ENCODE peak calls at places on chromosomes 2 and 18, in six cellular contexts. R is activated CD4-positive, alpha-beta memory T cell treated with anti-CD3 and anti-CD28 coated beads, Interleukin-2, amount 10 ng/mL, durations not matched to agents 7 days and 5 days; G is kidney; S is GOT3; Y is NCI-H1417; A is NB4. C is an unnamed sample.

GRCh38 chr2:82124629-82125028 is 1820.1 kb upstream of the LRRTM1 start:
- DNase-seq in R (no peak), G (no peak), S (no peak), Y (no peak), A (no peak), C (no peak)

GRCh38 chr2:101012706-101013181 is 10.7 kb downstream of the RPL31 start:
- DNase-seq in R (peak; percentile 25), G (no peak), S (no peak), Y (peak; percentile 58), A (peak; percentile 66), C (peak; percentile 51)

GRCh38 chr2:156457523-156458228 is 21.5 kb downstream of the GPD2 start:
- DNase-seq in R (no peak), G (no peak), S (no peak), Y (no peak), A (no peak), C (no peak)

GRCh38 chr2:10007921-10008808 is 35.2 kb upstream of the KLF11 start:
- DNase-seq in R (no peak), G (no peak), S (no peak), Y (no peak), A (peak; percentile 75), C (no peak)

GRCh38 chr2:28393115-28393836 is 618 bp downstream of the FOSL2 start:
- DNase-seq in R (peak; percentile 64), G (peak; percentile 94), S (peak; percentile 47), Y (peak; percentile 73), A (peak; percentile 80), C (peak; percentile 64)

GRCh38 chr18:10518595-10519273 is 7.1 kb upstream of the NAPG start:
- DNase-seq in R (no peak), G (peak; percentile 80), S (no peak), Y (peak; percentile 89), A (peak; percentile 53), C (no peak)

GRCh38 chr2:214481204-214481603 is 70.3 kb downstream of the VWC2L start:
- DNase-seq in R (no peak), G (no peak), S (no peak), Y (peak; percentile 23), A (no peak), C (peak; percentile 75)

GRCh38 chr2:66270247-66270646 is 164.7 kb upstream of the MEIS1 start:
- DNase-seq in R (no peak), G (no peak), S (no peak), Y (no peak), A (no peak), C (no peak)

GRCh38 chr2:205614965-205615364 is 67.3 kb upstream of the NRP2 start:
- DNase-seq in R (no peak), G (no peak), S (no peak), Y (no peak), A (no peak), C (no peak)

GRCh38 chr2:92073815-92074548 is 2797.2 kb upstream of the TEKT4 start:
- DNase-seq in R (no peak), G (peak; percentile 52), S (no peak), Y (no peak), A (no peak), C (no peak)

GRCh38 chr2:159988412-159988970 is 73.9 kb downstream of the PLA2R1 start:
- DNase-seq in R (no peak), G (no peak), S (no peak), Y (no peak), A (no peak), C (no peak)

GRCh38 chr2:222000326-222000725 is 298.5 kb downstream of the PAX3 start:
- DNase-seq in R (no peak), G (no peak), S (no peak), Y (no peak), A (no peak), C (no peak)

GRCh38 chr2:30338475-30338874 is 107.1 kb downstream of the LBH start:
- DNase-seq in R (no peak), G (no peak), S (no peak), Y (no peak), A (no peak), C (no peak)

GRCh38 chr2:53170463-53170862 is 597.1 kb upstream of the CHAC2 start:
- DNase-seq in R (no peak), G (no peak), S (no peak), Y (no peak), A (no peak), C (no peak)

GRCh38 chr2:233267516-233268245 is 16.2 kb downstream of the ATG16L1 start:
- DNase-seq in R (peak; percentile 92), G (no peak), S (no peak), Y (no peak), A (no peak), C (no peak)

GRCh38 chr18:49531678-49532153 is 30.1 kb upstream of the LIPG start:
- DNase-seq in R (no peak), G (no peak), S (no peak), Y (no peak), A (peak; percentile 84), C (no peak)